ENCODE peak calls at places on chromosomes 7 and 10, in eight cellular contexts. One of them, this sample, is unnamed.

GRCh38 chr7:70786076-70786475 is 345.9 kb upstream of the GALNT17 start:
- DNase-seq in CD8-positive, alpha-beta T cell: no peak
- DNase-seq in cardiac muscle cell: no peak
- DNase-seq in A549: no peak
- DNase-seq in tibial artery: no peak
- DNase-seq in uterus: no peak
- DNase-seq in WERI-Rb-1: no peak
- DNase-seq in heart left ventricle: no peak
- DNase-seq in this sample: peak

GRCh38 chr7:41881313-41882130 is 178.6 kb upstream of the INHBA start:
- DNase-seq in CD8-positive, alpha-beta T cell: peak
- DNase-seq in cardiac muscle cell: peak
- DNase-seq in A549: no peak
- DNase-seq in tibial artery: peak
- DNase-seq in uterus: no peak
- DNase-seq in WERI-Rb-1: no peak
- DNase-seq in heart left ventricle: peak
- DNase-seq in this sample: no peak

GRCh38 chr7:15441915-15442314 is 119.9 kb downstream of the AGMO start:
- DNase-seq in CD8-positive, alpha-beta T cell: no peak
- DNase-seq in cardiac muscle cell: no peak
- DNase-seq in A549: no peak
- DNase-seq in tibial artery: no peak
- DNase-seq in uterus: no peak
- DNase-seq in WERI-Rb-1: no peak
- DNase-seq in heart left ventricle: no peak
- DNase-seq in this sample: no peak

GRCh38 chr7:137923380-137923779 is 76.6 kb upstream of the DGKI start:
- DNase-seq in CD8-positive, alpha-beta T cell: no peak
- DNase-seq in cardiac muscle cell: no peak
- DNase-seq in A549: peak
- DNase-seq in tibial artery: no peak
- DNase-seq in uterus: no peak
- DNase-seq in WERI-Rb-1: no peak
- DNase-seq in heart left ventricle: no peak
- DNase-seq in this sample: peak

GRCh38 chr7:75955293-75955938 is 39.0 kb downstream of the TMEM120A start:
- DNase-seq in CD8-positive, alpha-beta T cell: no peak
- DNase-seq in cardiac muscle cell: no peak
- DNase-seq in A549: no peak
- DNase-seq in tibial artery: no peak
- DNase-seq in uterus: no peak
- DNase-seq in WERI-Rb-1: no peak
- DNase-seq in heart left ventricle: no peak
- DNase-seq in this sample: no peak

GRCh38 chr10:112304460-112304859 is 21.3 kb downstream of the TECTB start:
- DNase-seq in CD8-positive, alpha-beta T cell: no peak
- DNase-seq in cardiac muscle cell: no peak
- DNase-seq in A549: no peak
- DNase-seq in tibial artery: no peak
- DNase-seq in uterus: no peak
- DNase-seq in WERI-Rb-1: no peak
- DNase-seq in heart left ventricle: no peak
- DNase-seq in this sample: no peak

GRCh38 chr7:47253650-47254080 is 328.2 kb downstream of the TNS3 start:
- DNase-seq in CD8-positive, alpha-beta T cell: no peak
- DNase-seq in cardiac muscle cell: peak
- DNase-seq in A549: peak
- DNase-seq in tibial artery: peak
- DNase-seq in uterus: peak
- DNase-seq in WERI-Rb-1: peak
- DNase-seq in heart left ventricle: peak
- DNase-seq in this sample: peak

GRCh38 chr7:35648367-35648766 is 46.6 kb downstream of the HERPUD2 start:
- DNase-seq in CD8-positive, alpha-beta T cell: no peak
- DNase-seq in cardiac muscle cell: no peak
- DNase-seq in A549: no peak
- DNase-seq in tibial artery: no peak
- DNase-seq in uterus: no peak
- DNase-seq in WERI-Rb-1: no peak
- DNase-seq in heart left ventricle: no peak
- DNase-seq in this sample: no peak

GRCh38 chr7:151076863-151077704 is 3.5 kb downstream of the FASTK start:
- DNase-seq in CD8-positive, alpha-beta T cell: no peak
- DNase-seq in cardiac muscle cell: peak
- DNase-seq in A549: peak
- DNase-seq in tibial artery: no peak
- DNase-seq in uterus: no peak
- DNase-seq in WERI-Rb-1: no peak
- DNase-seq in heart left ventricle: peak
- DNase-seq in this sample: no peak

GRCh38 chr7:148142660-148143248 is 447.8 kb upstream of the C7orf33 start:
- DNase-seq in CD8-positive, alpha-beta T cell: no peak
- DNase-seq in cardiac muscle cell: peak
- DNase-seq in A549: peak
- DNase-seq in tibial artery: no peak
- DNase-seq in uterus: no peak
- DNase-seq in WERI-Rb-1: peak
- DNase-seq in heart left ventricle: no peak
- DNase-seq in this sample: peak

GRCh38 chr7:41029072-41029492 is 673.8 kb downstream of the INHBA start:
- DNase-seq in CD8-positive, alpha-beta T cell: no peak
- DNase-seq in cardiac muscle cell: peak
- DNase-seq in A549: peak
- DNase-seq in tibial artery: no peak
- DNase-seq in uterus: no peak
- DNase-seq in WERI-Rb-1: no peak
- DNase-seq in heart left ventricle: no peak
- DNase-seq in this sample: peak

GRCh38 chr7:74083117-74083876 is at the start of gene LIMK1:
- DNase-seq in CD8-positive, alpha-beta T cell: peak
- DNase-seq in cardiac muscle cell: peak
- DNase-seq in A549: peak
- DNase-seq in tibial artery: peak
- DNase-seq in uterus: peak
- DNase-seq in WERI-Rb-1: peak
- DNase-seq in heart left ventricle: peak
- DNase-seq in this sample: peak

GRCh38 chr10:117830832-117831231 is 215.9 kb downstream of the RAB11FIP2 start:
- DNase-seq in CD8-positive, alpha-beta T cell: peak
- DNase-seq in cardiac muscle cell: no peak
- DNase-seq in A549: no peak
- DNase-seq in tibial artery: no peak
- DNase-seq in uterus: no peak
- DNase-seq in WERI-Rb-1: peak
- DNase-seq in heart left ventricle: no peak
- DNase-seq in this sample: no peak

GRCh38 chr7:25953859-25954258 is 198.1 kb upstream of the NFE2L3 start:
- DNase-seq in CD8-positive, alpha-beta T cell: no peak
- DNase-seq in cardiac muscle cell: no peak
- DNase-seq in A549: no peak
- DNase-seq in tibial artery: no peak
- DNase-seq in uterus: no peak
- DNase-seq in WERI-Rb-1: no peak
- DNase-seq in heart left ventricle: no peak
- DNase-seq in this sample: no peak

GRCh38 chr7:35596061-35596460 is 98.9 kb downstream of the HERPUD2 start:
- DNase-seq in CD8-positive, alpha-beta T cell: no peak
- DNase-seq in cardiac muscle cell: peak
- DNase-seq in A549: no peak
- DNase-seq in tibial artery: no peak
- DNase-seq in uterus: no peak
- DNase-seq in WERI-Rb-1: no peak
- DNase-seq in heart left ventricle: peak
- DNase-seq in this sample: peak

GRCh38 chr7:51354434-51354833 is 37.8 kb upstream of the COBL start:
- DNase-seq in CD8-positive, alpha-beta T cell: no peak
- DNase-seq in cardiac muscle cell: no peak
- DNase-seq in A549: no peak
- DNase-seq in tibial artery: no peak
- DNase-seq in uterus: no peak
- DNase-seq in WERI-Rb-1: no peak
- DNase-seq in heart left ventricle: no peak
- DNase-seq in this sample: no peak

GRCh38 chr7:51352174-51353145 is 35.9 kb upstream of the COBL start:
- DNase-seq in CD8-positive, alpha-beta T cell: no peak
- DNase-seq in cardiac muscle cell: no peak
- DNase-seq in A549: no peak
- DNase-seq in tibial artery: no peak
- DNase-seq in uterus: no peak
- DNase-seq in WERI-Rb-1: no peak
- DNase-seq in heart left ventricle: no peak
- DNase-seq in this sample: no peak

GRCh38 chr7:51357821-51358220 is 41.2 kb upstream of the COBL start:
- DNase-seq in CD8-positive, alpha-beta T cell: no peak
- DNase-seq in cardiac muscle cell: no peak
- DNase-seq in A549: no peak
- DNase-seq in tibial artery: no peak
- DNase-seq in uterus: no peak
- DNase-seq in WERI-Rb-1: no peak
- DNase-seq in heart left ventricle: no peak
- DNase-seq in this sample: no peak

GRCh38 chr7:51354897-51355296 is 38.3 kb upstream of the COBL start:
- DNase-seq in CD8-positive, alpha-beta T cell: no peak
- DNase-seq in cardiac muscle cell: no peak
- DNase-seq in A549: no peak
- DNase-seq in tibial artery: no peak
- DNase-seq in uterus: no peak
- DNase-seq in WERI-Rb-1: peak
- DNase-seq in heart left ventricle: no peak
- DNase-seq in this sample: no peak

GRCh38 chr7:51356849-51357516 is 40.4 kb upstream of the COBL start:
- DNase-seq in CD8-positive, alpha-beta T cell: no peak
- DNase-seq in cardiac muscle cell: no peak
- DNase-seq in A549: no peak
- DNase-seq in tibial artery: no peak
- DNase-seq in uterus: no peak
- DNase-seq in WERI-Rb-1: no peak
- DNase-seq in heart left ventricle: no peak
- DNase-seq in this sample: no peak
- TF ChIP-seq CTCF in CD8-positive, alpha-beta T cell: no peak
- TF ChIP-seq CTCF in cardiac muscle cell: no peak
- TF ChIP-seq CTCF in A549: no peak
- TF ChIP-seq CTCF in tibial artery: no peak
- TF ChIP-seq CTCF in uterus: no peak
- TF ChIP-seq CTCF in WERI-Rb-1: no peak
- TF ChIP-seq CTCF in heart left ventricle: no peak
- TF ChIP-seq CTCF in this sample: no peak

GRCh38 chr10:32961343-32961891 is 3.4 kb upstream of the ITGB1 start:
- DNase-seq in CD8-positive, alpha-beta T cell: no peak
- DNase-seq in cardiac muscle cell: no peak
- DNase-seq in A549: no peak
- DNase-seq in tibial artery: no peak
- DNase-seq in uterus: no peak
- DNase-seq in WERI-Rb-1: no peak
- DNase-seq in heart left ventricle: no peak
- DNase-seq in this sample: no peak

GRCh38 chr10:32961892-32962369 is 3.9 kb upstream of the ITGB1 start:
- DNase-seq in CD8-positive, alpha-beta T cell: no peak
- DNase-seq in cardiac muscle cell: peak
- DNase-seq in A549: peak
- DNase-seq in tibial artery: no peak
- DNase-seq in uterus: no peak
- DNase-seq in WERI-Rb-1: no peak
- DNase-seq in heart left ventricle: no peak
- DNase-seq in this sample: peak

GRCh38 chr10:32958085-32958991 is at the start of gene ITGB1:
- DNase-seq in CD8-positive, alpha-beta T cell: peak
- DNase-seq in cardiac muscle cell: peak
- DNase-seq in A549: peak
- DNase-seq in tibial artery: peak
- DNase-seq in uterus: peak
- DNase-seq in WERI-Rb-1: peak
- DNase-seq in heart left ventricle: peak
- DNase-seq in this sample: peak

GRCh38 chr10:32958992-32959703 is 1.1 kb upstream of the ITGB1 start:
- DNase-seq in CD8-positive, alpha-beta T cell: no peak
- DNase-seq in cardiac muscle cell: no peak
- DNase-seq in A549: no peak
- DNase-seq in tibial artery: no peak
- DNase-seq in uterus: no peak
- DNase-seq in WERI-Rb-1: no peak
- DNase-seq in heart left ventricle: no peak
- DNase-seq in this sample: no peak

DNA sequence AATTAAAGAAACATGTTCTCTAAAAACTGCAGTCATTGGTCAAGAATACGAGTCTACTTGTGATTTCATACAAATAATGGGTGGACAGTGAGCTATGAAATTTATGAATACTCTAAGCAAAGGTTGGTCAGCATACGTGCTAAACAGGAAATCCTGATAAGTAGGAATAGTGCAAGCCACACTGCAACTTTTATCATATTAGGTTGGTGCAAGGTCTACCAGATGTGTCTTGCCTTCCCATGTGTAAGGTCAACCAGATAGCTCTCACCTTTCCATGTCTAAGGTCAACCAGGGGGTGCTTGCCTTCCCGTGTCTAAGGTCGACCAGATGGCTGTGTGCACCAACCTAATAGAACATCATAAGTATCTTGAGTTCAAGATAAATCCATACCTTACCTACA is 2.0 kb upstream of the ITGB1 start:
- DNase-seq in CD8-positive, alpha-beta T cell: no peak
- DNase-seq in cardiac muscle cell: no peak
- DNase-seq in A549: peak
- DNase-seq in tibial artery: no peak
- DNase-seq in uterus: no peak
- DNase-seq in WERI-Rb-1: no peak
- DNase-seq in heart left ventricle: no peak
- DNase-seq in this sample: no peak
- H3K4me3 ChIP-seq in CD8-positive, alpha-beta T cell: no peak
- H3K4me3 ChIP-seq in cardiac muscle cell: peak
- H3K4me3 ChIP-seq in A549: peak
- H3K4me3 ChIP-seq in tibial artery: no peak
- H3K4me3 ChIP-seq in uterus: no peak
- H3K4me3 ChIP-seq in WERI-Rb-1: no peak
- H3K4me3 ChIP-seq in heart left ventricle: peak
- H3K4me3 ChIP-seq in this sample: peak

DNA sequence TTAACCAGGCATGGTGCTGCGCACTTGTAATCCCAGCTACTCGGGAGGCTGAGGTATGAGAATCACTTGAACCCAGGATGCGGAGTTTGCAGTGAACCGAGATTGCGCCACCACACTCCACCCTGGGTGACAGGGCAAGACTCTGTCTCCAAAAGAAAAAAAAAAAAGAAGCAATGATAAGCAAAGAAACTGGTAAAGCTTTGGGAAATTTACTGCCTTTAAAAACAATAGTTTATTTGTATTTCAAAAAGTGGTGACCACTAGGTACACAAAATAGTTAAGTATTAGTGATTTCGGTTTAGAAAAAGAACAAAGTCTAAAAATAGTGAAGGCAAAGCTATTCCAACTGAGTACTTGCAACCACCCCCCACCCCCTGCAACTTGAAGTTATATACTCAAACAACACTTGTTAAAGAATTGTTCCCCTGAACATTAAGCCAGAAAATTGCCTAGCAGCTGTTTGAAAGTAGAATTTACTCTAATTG is 37.7 kb downstream of the MALSU1 start:
- DNase-seq in CD8-positive, alpha-beta T cell: no peak
- DNase-seq in cardiac muscle cell: no peak
- DNase-seq in A549: no peak
- DNase-seq in tibial artery: no peak
- DNase-seq in uterus: no peak
- DNase-seq in WERI-Rb-1: no peak
- DNase-seq in heart left ventricle: no peak
- DNase-seq in this sample: no peak
- TF ChIP-seq CTCF in CD8-positive, alpha-beta T cell: no peak
- TF ChIP-seq CTCF in cardiac muscle cell: no peak
- TF ChIP-seq CTCF in A549: no peak
- TF ChIP-seq CTCF in tibial artery: no peak
- TF ChIP-seq CTCF in uterus: no peak
- TF ChIP-seq CTCF in WERI-Rb-1: no peak
- TF ChIP-seq CTCF in heart left ventricle: no peak
- TF ChIP-seq CTCF in this sample: no peak

GRCh38 chr10:124658591-124659240 is 85.5 kb downstream of the FAM53B start:
- DNase-seq in CD8-positive, alpha-beta T cell: no peak
- DNase-seq in cardiac muscle cell: no peak
- DNase-seq in A549: no peak
- DNase-seq in tibial artery: no peak
- DNase-seq in uterus: no peak
- DNase-seq in WERI-Rb-1: no peak
- DNase-seq in heart left ventricle: peak
- DNase-seq in this sample: no peak
- H3K4me3 ChIP-seq in CD8-positive, alpha-beta T cell: no peak
- H3K4me3 ChIP-seq in cardiac muscle cell: no peak
- H3K4me3 ChIP-seq in A549: no peak
- H3K4me3 ChIP-seq in tibial artery: no peak
- H3K4me3 ChIP-seq in uterus: no peak
- H3K4me3 ChIP-seq in WERI-Rb-1: no peak
- H3K4me3 ChIP-seq in heart left ventricle: no peak
- H3K4me3 ChIP-seq in this sample: no peak